ENCODE peak calls at places on chromosomes 3 and 15, in five cellular contexts. One of them, this sample, is unnamed.

GRCh38 chr3:45655906-45656305 is 33.3 kb upstream of the SACM1L start:
- DNase-seq in astrocyte of the spinal cord: no peak
- DNase-seq in islet precursor cell: no peak
- DNase-seq in EH: peak; percentile 53
- DNase-seq in mucosa of gallbladder: no peak
- DNase-seq in this sample: no peak

GRCh38 chr3:42067324-42067723 is 23.8 kb upstream of the TRAK1 start:
- DNase-seq in astrocyte of the spinal cord: peak; percentile 82
- DNase-seq in islet precursor cell: no peak
- DNase-seq in EH: peak; percentile 71
- DNase-seq in mucosa of gallbladder: no peak
- DNase-seq in this sample: peak; percentile 80

GRCh38 chr3:128590948-128591347 is 59.7 kb downstream of the RPN1 start:
- DNase-seq in astrocyte of the spinal cord: no peak
- DNase-seq in islet precursor cell: peak; percentile 76
- DNase-seq in EH: no peak
- DNase-seq in mucosa of gallbladder: no peak
- DNase-seq in this sample: no peak

GRCh38 chr15:37002041-37002689 is 98.2 kb downstream of the MEIS2 start:
- DNase-seq in astrocyte of the spinal cord: no peak
- DNase-seq in islet precursor cell: peak; percentile 80
- DNase-seq in EH: no peak
- DNase-seq in mucosa of gallbladder: no peak
- DNase-seq in this sample: no peak

GRCh38 chr3:100968908-100969556 is 24.2 kb downstream of the ABI3BP start:
- DNase-seq in astrocyte of the spinal cord: no peak
- DNase-seq in islet precursor cell: no peak
- DNase-seq in EH: peak; percentile 20
- DNase-seq in mucosa of gallbladder: no peak
- DNase-seq in this sample: no peak

GRCh38 chr15:67992834-67993233 is 61.3 kb upstream of the PIAS1 start:
- DNase-seq in astrocyte of the spinal cord: no peak
- DNase-seq in islet precursor cell: no peak
- DNase-seq in EH: no peak
- DNase-seq in mucosa of gallbladder: no peak
- DNase-seq in this sample: no peak

GRCh38 chr15:27635916-27636315 is 463.2 kb downstream of the OCA2 start:
- DNase-seq in astrocyte of the spinal cord: no peak
- DNase-seq in islet precursor cell: no peak
- DNase-seq in EH: no peak
- DNase-seq in mucosa of gallbladder: no peak
- DNase-seq in this sample: no peak

GRCh38 chr3:2540115-2540514 is 441.4 kb downstream of the CNTN4 start:
- DNase-seq in astrocyte of the spinal cord: no peak
- DNase-seq in islet precursor cell: no peak
- DNase-seq in EH: no peak
- DNase-seq in mucosa of gallbladder: no peak
- DNase-seq in this sample: no peak

GRCh38 chr15:101773496-101774100 is 29.7 kb upstream of the OR4F6 start:
- DNase-seq in astrocyte of the spinal cord: no peak
- DNase-seq in islet precursor cell: peak; percentile 64
- DNase-seq in EH: no peak
- DNase-seq in mucosa of gallbladder: no peak
- DNase-seq in this sample: no peak

GRCh38 chr3:8653800-8654408 is 9.3 kb upstream of the SSUH2 start:
- DNase-seq in astrocyte of the spinal cord: no peak
- DNase-seq in islet precursor cell: no peak
- DNase-seq in EH: peak; percentile 44
- DNase-seq in mucosa of gallbladder: no peak
- DNase-seq in this sample: no peak

GRCh38 chr3:41018841-41019240 is 180.5 kb upstream of the CTNNB1 start:
- DNase-seq in astrocyte of the spinal cord: no peak
- DNase-seq in islet precursor cell: no peak
- DNase-seq in EH: no peak
- DNase-seq in mucosa of gallbladder: no peak
- DNase-seq in this sample: no peak

GRCh38 chr15:91881551-91882297 is 28.2 kb downstream of the SLCO3A1 start:
- DNase-seq in astrocyte of the spinal cord: no peak
- DNase-seq in islet precursor cell: no peak
- DNase-seq in EH: no peak
- DNase-seq in mucosa of gallbladder: no peak
- DNase-seq in this sample: no peak

GRCh38 chr15:40042791-40043320 is 3.9 kb upstream of the SRP14 start:
- DNase-seq in astrocyte of the spinal cord: no peak
- DNase-seq in islet precursor cell: peak; percentile 14
- DNase-seq in EH: no peak
- DNase-seq in mucosa of gallbladder: peak; percentile 7
- DNase-seq in this sample: no peak

GRCh38 chr3:67898916-67899315 is 244.5 kb upstream of the SUCLG2 start:
- DNase-seq in astrocyte of the spinal cord: no peak
- DNase-seq in islet precursor cell: no peak
- DNase-seq in EH: no peak
- DNase-seq in mucosa of gallbladder: no peak
- DNase-seq in this sample: no peak

GRCh38 chr3:149648525-149648924 is 9.3 kb downstream of the WWTR1 start:
- DNase-seq in astrocyte of the spinal cord: no peak
- DNase-seq in islet precursor cell: no peak
- DNase-seq in EH: no peak
- DNase-seq in mucosa of gallbladder: peak; percentile 38
- DNase-seq in this sample: no peak

GRCh38 chr3:114380233-114380645 is 86.4 kb downstream of the TIGIT start:
- DNase-seq in astrocyte of the spinal cord: peak; percentile 93
- DNase-seq in islet precursor cell: peak; percentile 92
- DNase-seq in EH: peak; percentile 95
- DNase-seq in mucosa of gallbladder: peak; percentile 67
- DNase-seq in this sample: no peak

GRCh38 chr3:89380006-89380405 is 272.6 kb downstream of the EPHA3 start:
- DNase-seq in astrocyte of the spinal cord: peak; percentile 33
- DNase-seq in islet precursor cell: no peak
- DNase-seq in EH: peak; percentile 4
- DNase-seq in mucosa of gallbladder: no peak
- DNase-seq in this sample: no peak

GRCh38 chr15:68387288-68388143 is 44.4 kb downstream of the ITGA11 start:
- DNase-seq in astrocyte of the spinal cord: no peak
- DNase-seq in islet precursor cell: peak; percentile 33
- DNase-seq in EH: no peak
- DNase-seq in mucosa of gallbladder: peak; percentile 4
- DNase-seq in this sample: no peak

GRCh38 chr15:41989573-41990242 is 17.4 kb upstream of the EHD4 start:
- DNase-seq in astrocyte of the spinal cord: peak; percentile 71
- DNase-seq in islet precursor cell: peak; percentile 93
- DNase-seq in EH: peak; percentile 75
- DNase-seq in mucosa of gallbladder: peak; percentile 89
- DNase-seq in this sample: peak; percentile 91

GRCh38 chr3:56593455-56594158 is 36.6 kb downstream of the CCDC66 start:
- DNase-seq in astrocyte of the spinal cord: no peak
- DNase-seq in islet precursor cell: no peak
- DNase-seq in EH: no peak
- DNase-seq in mucosa of gallbladder: no peak
- DNase-seq in this sample: no peak

GRCh38 chr3:39285333-39285732 is 5.5 kb upstream of the CX3CR1 start:
- DNase-seq in astrocyte of the spinal cord: no peak
- DNase-seq in islet precursor cell: no peak
- DNase-seq in EH: no peak
- DNase-seq in mucosa of gallbladder: no peak
- DNase-seq in this sample: no peak

GRCh38 chr3:11221818-11222217 is 50.4 kb upstream of the ATG7 start:
- DNase-seq in astrocyte of the spinal cord: no peak
- DNase-seq in islet precursor cell: no peak
- DNase-seq in EH: peak; percentile 39
- DNase-seq in mucosa of gallbladder: no peak
- DNase-seq in this sample: no peak

GRCh38 chr3:32568953-32569352 is 1.7 kb downstream of the DYNC1LI1 start:
- DNase-seq in astrocyte of the spinal cord: no peak
- DNase-seq in islet precursor cell: no peak
- DNase-seq in EH: no peak
- DNase-seq in mucosa of gallbladder: no peak
- DNase-seq in this sample: no peak

GRCh38 chr3:42053476-42053875 is 37.7 kb upstream of the TRAK1 start:
- DNase-seq in astrocyte of the spinal cord: no peak
- DNase-seq in islet precursor cell: no peak
- DNase-seq in EH: no peak
- DNase-seq in mucosa of gallbladder: no peak
- DNase-seq in this sample: no peak

GRCh38 chr3:183306798-183307671 is 54.0 kb downstream of the B3GNT5 start:
- DNase-seq in astrocyte of the spinal cord: peak; percentile 85
- DNase-seq in islet precursor cell: peak; percentile 79
- DNase-seq in EH: peak; percentile 32
- DNase-seq in mucosa of gallbladder: peak; percentile 94
- DNase-seq in this sample: peak; percentile 53

GRCh38 chr15:57183041-57183440 is 193.3 kb upstream of the CGNL1 start:
- DNase-seq in astrocyte of the spinal cord: no peak
- DNase-seq in islet precursor cell: no peak
- DNase-seq in EH: peak; percentile 37
- DNase-seq in mucosa of gallbladder: no peak
- DNase-seq in this sample: no peak

This sample was measured in GM13976.